ENCODE peak calls at places on chromosome 12, in four cellular contexts. One of them, this sample, is unnamed.

GRCh38 chr12:45914090-45914489 is 76.3 kb downstream of the SCAF11 start:
- DNase-seq in K562: peak; percentile 16
- DNase-seq in DND-41: no peak
- DNase-seq in fibroblast of lung: peak; percentile 59
- DNase-seq in this sample: no peak

GRCh38 chr12:46455648-46456352 is 83.2 kb upstream of the SLC38A2 start:
- DNase-seq in K562: peak; percentile 46
- DNase-seq in DND-41: no peak
- DNase-seq in fibroblast of lung: no peak
- DNase-seq in this sample: no peak

GRCh38 chr12:88247241-88247643 is 105.1 kb downstream of the TMTC3 start:
- DNase-seq in K562: peak; percentile 40
- DNase-seq in DND-41: no peak
- DNase-seq in fibroblast of lung: peak; percentile 88
- DNase-seq in this sample: no peak

GRCh38 chr12:89649139-89649538 is 59.5 kb downstream of the ATP2B1 start:
- DNase-seq in K562: no peak
- DNase-seq in DND-41: no peak
- DNase-seq in fibroblast of lung: no peak
- DNase-seq in this sample: no peak

GRCh38 chr12:80912906-80913769 is 24.6 kb downstream of the LIN7A start:
- DNase-seq in K562: no peak
- DNase-seq in DND-41: no peak
- DNase-seq in fibroblast of lung: peak; percentile 8
- DNase-seq in this sample: no peak

GRCh38 chr12:103877288-103877687 is 36.3 kb upstream of the NT5DC3 start:
- DNase-seq in K562: no peak
- DNase-seq in DND-41: no peak
- DNase-seq in fibroblast of lung: no peak
- DNase-seq in this sample: no peak

GRCh38 chr12:40183745-40184144 is 41.1 kb upstream of the LRRK2 start:
- DNase-seq in K562: no peak
- DNase-seq in DND-41: no peak
- DNase-seq in fibroblast of lung: no peak
- DNase-seq in this sample: no peak

GRCh38 chr12:92365836-92366235 is 220.2 kb upstream of the BTG1 start:
- DNase-seq in K562: no peak
- DNase-seq in DND-41: no peak
- DNase-seq in fibroblast of lung: no peak
- DNase-seq in this sample: no peak

GRCh38 chr12:53978477-53979356 is 4.0 kb upstream of the HOTAIR start:
- DNase-seq in K562: no peak
- DNase-seq in DND-41: no peak
- DNase-seq in fibroblast of lung: no peak
- DNase-seq in this sample: peak; percentile 98

GRCh38 chr12:94099191-94099983 is 49.0 kb upstream of the PLXNC1 start:
- DNase-seq in K562: peak; percentile 57
- DNase-seq in DND-41: peak; percentile 96
- DNase-seq in fibroblast of lung: peak; percentile 62
- DNase-seq in this sample: no peak

GRCh38 chr12:107317751-107318553 is 224.6 kb upstream of the CRY1 start:
- DNase-seq in K562: peak; percentile 85
- DNase-seq in DND-41: peak; percentile 59
- DNase-seq in fibroblast of lung: peak; percentile 75
- DNase-seq in this sample: no peak

GRCh38 chr12:19575307-19576243 is 136.3 kb downstream of the AEBP2 start:
- DNase-seq in K562: peak; percentile 9
- DNase-seq in DND-41: no peak
- DNase-seq in fibroblast of lung: peak; percentile 60
- DNase-seq in this sample: peak; percentile 70

GRCh38 chr12:57626929-57627445 is 6.0 kb downstream of the B4GALNT1 start:
- DNase-seq in K562: no peak
- DNase-seq in DND-41: no peak
- DNase-seq in fibroblast of lung: no peak
- DNase-seq in this sample: no peak
- TF ChIP-seq EZH2 in K562: no peak
- TF ChIP-seq EZH2 in DND-41: no peak
- TF ChIP-seq EZH2 in fibroblast of lung: no peak
- TF ChIP-seq EZH2 in this sample: no peak

GRCh38 chr12:77786675-77787074 is 44.0 kb upstream of the NAV3 start:
- DNase-seq in K562: no peak
- DNase-seq in DND-41: no peak
- DNase-seq in fibroblast of lung: no peak
- DNase-seq in this sample: no peak
- H3K27ac ChIP-seq in K562: no peak overlapping the region
- H3K27ac ChIP-seq in DND-41: no peak overlapping the region
- H3K27ac ChIP-seq in fibroblast of lung: no peak overlapping the region
- H3K27ac ChIP-seq in this sample: no peak overlapping the region

DNA sequence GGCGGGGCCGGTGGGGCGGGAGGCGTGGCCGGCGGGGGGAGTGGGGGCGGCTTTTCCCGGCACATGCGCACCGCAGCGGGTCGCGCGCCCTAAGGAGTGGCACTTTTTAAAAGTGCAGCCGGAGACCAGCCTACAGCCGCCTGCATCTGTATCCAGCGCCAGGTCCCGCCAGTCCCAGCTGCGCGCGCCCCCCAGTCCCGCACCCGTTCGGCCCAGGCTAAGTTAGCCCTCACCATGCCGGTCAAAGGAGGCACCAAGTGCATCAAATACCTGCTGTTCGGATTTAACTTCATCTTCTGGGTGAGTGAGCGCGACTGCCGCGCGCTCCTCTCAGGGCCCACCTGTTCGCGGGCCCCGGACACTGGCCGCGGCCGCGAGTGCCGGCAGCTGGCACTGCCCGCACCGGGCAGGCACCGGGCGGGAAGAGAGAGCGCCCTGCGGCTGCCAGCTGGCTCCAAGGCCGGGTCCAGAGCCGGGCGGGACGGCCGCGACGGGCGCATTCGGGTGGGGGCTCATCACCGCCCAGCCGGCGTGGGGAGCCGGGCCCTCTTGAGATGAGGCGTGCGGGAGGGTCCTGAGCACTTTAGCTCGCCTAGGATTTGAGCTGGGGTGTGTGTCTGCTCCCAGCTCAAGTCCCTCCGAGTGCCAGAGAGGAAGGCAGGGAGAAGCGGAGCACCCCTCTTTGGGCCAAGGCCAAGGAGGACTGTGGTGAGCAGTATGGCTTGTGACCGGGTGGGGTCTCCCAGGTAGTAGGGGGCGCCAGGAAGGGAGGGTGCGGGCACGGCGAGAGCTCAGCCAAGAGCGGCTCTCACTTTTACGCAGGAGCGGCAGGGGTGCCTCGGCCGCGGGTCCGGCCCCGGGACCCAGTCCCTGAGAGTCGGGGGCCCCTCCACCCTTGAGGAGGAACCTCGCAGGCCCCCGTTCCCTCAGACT is at the start of gene CD9:
- DNase-seq in K562: peak; percentile 24
- DNase-seq in DND-41: no peak
- DNase-seq in fibroblast of lung: no peak
- DNase-seq in this sample: no peak
- TF ChIP-seq EZH2 in K562: no peak
- TF ChIP-seq EZH2 in DND-41: no peak
- TF ChIP-seq EZH2 in fibroblast of lung: no peak
- TF ChIP-seq EZH2 in this sample: no peak

GRCh38 chr12:10186299-10186698 is 7.5 kb downstream of the TMEM52B start:
- DNase-seq in K562: no peak
- DNase-seq in DND-41: no peak
- DNase-seq in fibroblast of lung: no peak
- DNase-seq in this sample: no peak

GRCh38 chr12:10190558-10191388 is 11.9 kb downstream of the TMEM52B start:
- DNase-seq in K562: peak; percentile 55
- DNase-seq in DND-41: peak; percentile 60
- DNase-seq in fibroblast of lung: peak; percentile 84
- DNase-seq in this sample: no peak

GRCh38 chr12:10191865-10192264 is 13.0 kb downstream of the TMEM52B start:
- DNase-seq in K562: no peak
- DNase-seq in DND-41: no peak
- DNase-seq in fibroblast of lung: peak; percentile 68
- DNase-seq in this sample: no peak

GRCh38 chr12:10194160-10194559 is 15.3 kb downstream of the TMEM52B start:
- DNase-seq in K562: no peak
- DNase-seq in DND-41: no peak
- DNase-seq in fibroblast of lung: no peak
- DNase-seq in this sample: no peak

GRCh38 chr12:10189653-10190052 is 10.8 kb downstream of the TMEM52B start:
- DNase-seq in K562: no peak
- DNase-seq in DND-41: no peak
- DNase-seq in fibroblast of lung: peak; percentile 47
- DNase-seq in this sample: no peak
- H3K27ac ChIP-seq in K562: no peak overlapping the region
- H3K27ac ChIP-seq in DND-41: no peak overlapping the region
- H3K27ac ChIP-seq in fibroblast of lung: peak overlapping the region; percentile 9
- H3K27ac ChIP-seq in this sample: no peak overlapping the region

GRCh38 chr12:127457726-127458125 is 809.2 kb upstream of the TMEM132C start:
- DNase-seq in K562: no peak
- DNase-seq in DND-41: no peak
- DNase-seq in fibroblast of lung: no peak
- DNase-seq in this sample: no peak

GRCh38 chr12:127459687-127460086 is 807.3 kb upstream of the TMEM132C start:
- DNase-seq in K562: peak; percentile 3
- DNase-seq in DND-41: no peak
- DNase-seq in fibroblast of lung: no peak
- DNase-seq in this sample: no peak

GRCh38 chr12:127459166-127459565 is 807.8 kb upstream of the TMEM132C start:
- DNase-seq in K562: no peak
- DNase-seq in DND-41: no peak
- DNase-seq in fibroblast of lung: no peak
- DNase-seq in this sample: no peak

GRCh38 chr12:127450822-127451221 is 816.1 kb upstream of the TMEM132C start:
- DNase-seq in K562: no peak
- DNase-seq in DND-41: no peak
- DNase-seq in fibroblast of lung: peak; percentile 3
- DNase-seq in this sample: no peak

DNA sequence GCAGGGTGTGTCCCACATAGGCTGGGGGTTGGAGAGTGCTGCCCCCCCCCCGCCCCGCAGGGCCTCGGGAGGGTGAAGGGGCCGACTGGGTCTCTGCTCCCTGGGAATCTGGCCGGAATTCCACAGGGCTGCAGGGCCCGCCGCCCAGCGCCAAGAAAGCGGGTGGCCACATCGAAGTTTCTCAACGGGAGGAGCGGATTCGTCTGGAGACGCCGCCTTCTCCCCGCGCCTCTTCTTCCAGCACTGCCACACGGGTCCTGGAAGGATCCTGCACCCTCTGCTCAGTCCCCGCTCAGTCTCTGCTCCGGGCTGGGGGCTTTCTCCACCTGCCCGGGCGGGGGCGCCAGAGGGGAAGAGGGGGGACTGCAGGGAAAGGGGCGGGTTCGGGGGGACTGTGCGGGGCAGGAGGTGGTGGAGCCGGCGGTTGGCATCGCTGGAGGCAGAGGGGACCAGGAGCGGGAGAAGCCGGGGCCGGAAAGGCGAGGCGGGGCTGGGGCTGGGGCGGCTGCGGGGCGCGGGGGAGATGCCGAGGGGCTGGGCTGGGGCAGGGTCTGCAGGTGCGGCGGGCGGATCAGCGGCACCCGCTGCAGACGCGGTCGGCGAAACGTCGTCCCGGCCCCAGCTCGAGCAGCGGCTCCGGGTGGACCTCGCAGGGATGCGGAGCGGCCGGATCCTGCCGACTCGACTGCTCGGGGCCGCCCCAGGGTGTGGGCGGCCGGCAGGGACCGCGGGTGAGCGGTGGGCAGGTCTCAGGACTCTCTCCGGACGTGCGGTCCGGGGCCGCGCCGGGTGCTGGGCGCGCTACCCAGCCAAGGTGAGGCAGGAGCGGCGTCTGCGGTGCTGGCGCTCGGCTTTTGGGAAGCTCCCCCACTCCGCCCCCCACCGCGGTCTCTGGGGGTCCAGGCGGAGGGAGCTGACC is 811.4 kb upstream of the TMEM132C start:
- DNase-seq in K562: no peak
- DNase-seq in DND-41: no peak
- DNase-seq in fibroblast of lung: no peak
- DNase-seq in this sample: no peak
- TF ChIP-seq EZH2 in K562: no peak
- TF ChIP-seq EZH2 in DND-41: no peak
- TF ChIP-seq EZH2 in fibroblast of lung: no peak
- TF ChIP-seq EZH2 in this sample: no peak